ENCODE peak calls at places on chromosome 5, in ten cellular contexts. One of them, this sample, is unnamed.

GRCh38 chr5:54577542-54577941 is 60.0 kb downstream of the SNX18 start:
- DNase-seq in HCEC 1CT: no peak
- DNase-seq in amniotic stem cell: no peak
- DNase-seq in gastrocnemius medialis: no peak
- DNase-seq in CD4-positive, alpha-beta T cell: no peak
- DNase-seq in lower leg skin: peak; percentile 63
- DNase-seq in nephron progenitor cell: no peak
- DNase-seq in fibroblast of lung: no peak
- DNase-seq in right lobe of liver: no peak
- DNase-seq in ACHN: no peak
- DNase-seq in this sample: no peak

GRCh38 chr5:115946655-115947054 is 15.6 kb upstream of the LVRN start:
- DNase-seq in HCEC 1CT: peak; percentile 51
- DNase-seq in amniotic stem cell: no peak
- DNase-seq in gastrocnemius medialis: no peak
- DNase-seq in CD4-positive, alpha-beta T cell: no peak
- DNase-seq in lower leg skin: no peak
- DNase-seq in nephron progenitor cell: no peak
- DNase-seq in fibroblast of lung: no peak
- DNase-seq in right lobe of liver: no peak
- DNase-seq in ACHN: no peak
- DNase-seq in this sample: peak; percentile 35

GRCh38 chr5:178674334-178674733 is 47.5 kb upstream of the CLK4 start:
- DNase-seq in HCEC 1CT: no peak
- DNase-seq in amniotic stem cell: no peak
- DNase-seq in gastrocnemius medialis: no peak
- DNase-seq in CD4-positive, alpha-beta T cell: no peak
- DNase-seq in lower leg skin: no peak
- DNase-seq in nephron progenitor cell: no peak
- DNase-seq in fibroblast of lung: no peak
- DNase-seq in right lobe of liver: no peak
- DNase-seq in ACHN: no peak
- DNase-seq in this sample: peak; percentile 45

GRCh38 chr5:126052791-126053190 is 370.4 kb upstream of the GRAMD2B start:
- DNase-seq in HCEC 1CT: no peak
- DNase-seq in amniotic stem cell: no peak
- DNase-seq in gastrocnemius medialis: no peak
- DNase-seq in CD4-positive, alpha-beta T cell: no peak
- DNase-seq in lower leg skin: no peak
- DNase-seq in nephron progenitor cell: no peak
- DNase-seq in fibroblast of lung: no peak
- DNase-seq in right lobe of liver: no peak
- DNase-seq in ACHN: no peak
- DNase-seq in this sample: no peak

GRCh38 chr5:1175801-1176472 is 25.5 kb upstream of the SLC6A19 start:
- DNase-seq in HCEC 1CT: no peak
- DNase-seq in amniotic stem cell: no peak
- DNase-seq in gastrocnemius medialis: no peak
- DNase-seq in CD4-positive, alpha-beta T cell: no peak
- DNase-seq in lower leg skin: no peak
- DNase-seq in nephron progenitor cell: no peak
- DNase-seq in fibroblast of lung: no peak
- DNase-seq in right lobe of liver: no peak
- DNase-seq in ACHN: no peak
- DNase-seq in this sample: no peak

GRCh38 chr5:116361171-116361967 is 213.3 kb downstream of the SEMA6A start:
- DNase-seq in HCEC 1CT: no peak
- DNase-seq in amniotic stem cell: no peak
- DNase-seq in gastrocnemius medialis: no peak
- DNase-seq in CD4-positive, alpha-beta T cell: no peak
- DNase-seq in lower leg skin: no peak
- DNase-seq in nephron progenitor cell: peak; percentile 72
- DNase-seq in fibroblast of lung: peak; percentile 31
- DNase-seq in right lobe of liver: peak; percentile 71
- DNase-seq in ACHN: peak; percentile 33
- DNase-seq in this sample: no peak

GRCh38 chr5:96256795-96257470 is 176.1 kb downstream of the PCSK1 start:
- DNase-seq in HCEC 1CT: peak; percentile 95
- DNase-seq in amniotic stem cell: no peak
- DNase-seq in gastrocnemius medialis: no peak
- DNase-seq in CD4-positive, alpha-beta T cell: no peak
- DNase-seq in lower leg skin: no peak
- DNase-seq in nephron progenitor cell: peak; percentile 12
- DNase-seq in fibroblast of lung: peak; percentile 81
- DNase-seq in right lobe of liver: no peak
- DNase-seq in ACHN: peak; percentile 26
- DNase-seq in this sample: peak; percentile 93

GRCh38 chr5:132059043-132059695 is 1.3 kb upstream of the IL3 start:
- DNase-seq in HCEC 1CT: no peak
- DNase-seq in amniotic stem cell: no peak
- DNase-seq in gastrocnemius medialis: no peak
- DNase-seq in CD4-positive, alpha-beta T cell: peak; percentile 12
- DNase-seq in lower leg skin: peak; percentile 83
- DNase-seq in nephron progenitor cell: no peak
- DNase-seq in fibroblast of lung: no peak
- DNase-seq in right lobe of liver: peak; percentile 35
- DNase-seq in ACHN: no peak
- DNase-seq in this sample: no peak

GRCh38 chr5:8864053-8864452 is 681.8 kb downstream of the SEMA5A start:
- DNase-seq in HCEC 1CT: peak; percentile 62
- DNase-seq in amniotic stem cell: no peak
- DNase-seq in gastrocnemius medialis: no peak
- DNase-seq in CD4-positive, alpha-beta T cell: no peak
- DNase-seq in lower leg skin: no peak
- DNase-seq in nephron progenitor cell: no peak
- DNase-seq in fibroblast of lung: peak; percentile 32
- DNase-seq in right lobe of liver: no peak
- DNase-seq in ACHN: peak; percentile 20
- DNase-seq in this sample: peak; percentile 51

GRCh38 chr5:148913985-148914421 is 87.6 kb downstream of the ADRB2 start:
- DNase-seq in HCEC 1CT: peak; percentile 82
- DNase-seq in amniotic stem cell: peak; percentile 24
- DNase-seq in gastrocnemius medialis: no peak
- DNase-seq in CD4-positive, alpha-beta T cell: no peak
- DNase-seq in lower leg skin: no peak
- DNase-seq in nephron progenitor cell: no peak
- DNase-seq in fibroblast of lung: peak; percentile 45
- DNase-seq in right lobe of liver: no peak
- DNase-seq in ACHN: peak; percentile 94
- DNase-seq in this sample: peak; percentile 99

GRCh38 chr5:181160144-181160754 is 12.9 kb downstream of the OR2V2 start:
- DNase-seq in HCEC 1CT: peak; percentile 39
- DNase-seq in amniotic stem cell: peak; percentile 44
- DNase-seq in gastrocnemius medialis: no peak
- DNase-seq in CD4-positive, alpha-beta T cell: peak; percentile 22
- DNase-seq in lower leg skin: peak; percentile 87
- DNase-seq in nephron progenitor cell: peak; percentile 52
- DNase-seq in fibroblast of lung: peak; percentile 56
- DNase-seq in right lobe of liver: no peak
- DNase-seq in ACHN: no peak
- DNase-seq in this sample: peak; percentile 71

GRCh38 chr5:8458038-8458383 is 589.1 kb downstream of the MTRR start:
- DNase-seq in HCEC 1CT: no peak
- DNase-seq in amniotic stem cell: no peak
- DNase-seq in gastrocnemius medialis: peak; percentile 2
- DNase-seq in CD4-positive, alpha-beta T cell: no peak
- DNase-seq in lower leg skin: no peak
- DNase-seq in nephron progenitor cell: no peak
- DNase-seq in fibroblast of lung: peak; percentile 11
- DNase-seq in right lobe of liver: no peak
- DNase-seq in ACHN: peak; percentile 27
- DNase-seq in this sample: peak; percentile 31

This sample was measured in EL.